ENCODE peak calls at places on chromosomes 13 and 19, in nine cellular contexts. M is fibroblast of lung, G is nephron progenitor cell, P is MCF 10A, Q is upper lobe of right lung, T is GM20000, N is activated B cell treated with CpG ODN at 0.5 μM for 24 hours, U is Peyer's patch, W is HFF-Myc. R is an unnamed sample.
A peak's percentile ranks its signal among the peaks of the same experiment; 100 is the strongest.

GRCh38 chr13:106858910-106859309 is 291.0 kb upstream of the ARGLU1 start:
- DNase-seq in M (no peak), G (no peak), N (no peak), W (no peak), U (no peak), P (no peak), Q (no peak), T (no peak), R (no peak)

GRCh38 chr19:36363845-36364244 is 15.2 kb downstream of the ZFP14 start:
- DNase-seq in Q (no peak), N (no peak), M (no peak), P (no peak), W (no peak), U (no peak), G (no peak), T (no peak), R (no peak)

GRCh38 chr19:2798733-2799132 is 13.4 kb downstream of the THOP1 start:
- DNase-seq in G (no peak), T (no peak), W (no peak), M (no peak), P (no peak), U (no peak), N (no peak), Q (no peak), R (no peak)

GRCh38 chr13:76016799-76017198 is 380.7 kb downstream of the LMO7 start:
- DNase-seq in G (peak; percentile 7), M (peak; percentile 14), U (no peak), N (no peak), P (peak; percentile 62), T (peak; percentile 28), Q (peak; percentile 40), W (peak; percentile 31), R (no peak)

GRCh38 chr19:53878786-53879144 is 3.2 kb upstream of the PRKCG start:
- DNase-seq in T (no peak), N (no peak), Q (no peak), G (no peak), M (peak; percentile 16), P (no peak), U (no peak), W (no peak), R (no peak)

GRCh38 chr13:29594710-29595379 is 643 bp downstream of the SLC7A1 start:
- DNase-seq in G (peak; percentile 56), T (peak; percentile 83), Q (peak; percentile 90), U (peak; percentile 73), W (no peak), N (peak; percentile 68), P (peak; percentile 57), M (peak; percentile 64), R (no peak)

GRCh38 chr19:3358919-3359849 is 7.2 kb upstream of the NFIC start:
- DNase-seq in Q (peak; percentile 89), U (peak; percentile 80), T (peak; percentile 96), M (peak; percentile 57), G (peak; percentile 52), P (peak; percentile 52), N (peak; percentile 60), W (no peak), R (no peak)

GRCh38 chr13:84962141-84962750 is 837.0 kb downstream of the SLITRK6 start:
- DNase-seq in W (no peak), N (no peak), M (no peak), U (no peak), G (peak; percentile 4), T (no peak), Q (peak; percentile 60), P (no peak), R (peak; percentile 51)

GRCh38 chr13:26629260-26629659 is 71.8 kb downstream of the WASF3 start:
- DNase-seq in M (no peak), N (no peak), G (no peak), Q (no peak), P (no peak), T (no peak), U (no peak), W (no peak), R (no peak)

GRCh38 chr13:113087923-113088690 is 17.5 kb upstream of the F7 start:
- DNase-seq in T (no peak), P (no peak), U (no peak), N (no peak), Q (peak; percentile 58), W (no peak), M (no peak), G (no peak), R (peak; percentile 69)

GRCh38 chr19:1355974-1356865 is 27.5 kb upstream of the NDUFS7 start:
- DNase-seq in M (peak; percentile 54), N (no peak), T (no peak), U (no peak), W (no peak), Q (no peak), G (no peak), P (no peak), R (no peak)

GRCh38 chr19:48319647-48320537 is 5.5 kb upstream of the EMP3 start:
- DNase-seq in U (peak; percentile 88), W (no peak), G (peak; percentile 89), N (peak; percentile 74), M (peak; percentile 65), T (peak; percentile 67), P (peak; percentile 90), Q (peak; percentile 92), R (no peak)

GRCh38 chr13:66689037-66689619 is 541.0 kb downstream of the PCDH9 start:
- DNase-seq in Q (no peak), W (no peak), T (no peak), U (no peak), G (no peak), N (no peak), P (no peak), M (peak; percentile 10), R (no peak)

GRCh38 chr13:93721483-93721882 is 494.9 kb downstream of the GPC6 start:
- DNase-seq in W (no peak), M (no peak), P (no peak), T (no peak), Q (no peak), G (no peak), U (no peak), N (no peak), R (no peak)

GRCh38 chr19:39199025-39199424 is 2.3 kb downstream of the NCCRP1 start:
- DNase-seq in W (no peak), Q (peak; percentile 66), G (peak; percentile 77), N (no peak), P (no peak), T (no peak), M (peak; percentile 26), U (peak; percentile 48), R (no peak)

GRCh38 chr19:44552324-44552723 is 22.8 kb upstream of the CEACAM20 start:
- DNase-seq in T (peak; percentile 32), Q (peak; percentile 66), G (peak; percentile 64), P (peak; percentile 66), M (no peak), N (no peak), U (peak; percentile 66), W (no peak), R (no peak)
- TF ChIP-seq CTCF in T (peak; percentile 32), Q (peak; percentile 49), G (peak; percentile 51), P (peak; percentile 32), M (peak; percentile 55), N (no peak), U (peak; percentile 51), W (peak; percentile 75), R (peak; percentile 62)

GRCh38 chr13:42073683-42074082 is 25.2 kb downstream of the DGKH start:
- DNase-seq in M (no peak), N (no peak), W (no peak), Q (no peak), U (no peak), P (no peak), T (no peak), G (no peak), R (no peak)

GRCh38 chr13:42076309-42076713 is 27.9 kb downstream of the DGKH start:
- DNase-seq in W (no peak), T (no peak), M (no peak), G (no peak), N (no peak), Q (no peak), U (no peak), P (peak; percentile 37), R (no peak)

GRCh38 chr13:42075517-42075916 is 27.1 kb downstream of the DGKH start:
- DNase-seq in M (no peak), Q (no peak), T (no peak), W (no peak), U (no peak), N (no peak), P (no peak), G (no peak), R (no peak)

GRCh38 chr13:42083138-42083770 is 34.8 kb downstream of the DGKH start:
- DNase-seq in W (no peak), P (no peak), M (no peak), Q (no peak), T (no peak), G (no peak), U (no peak), N (no peak), R (no peak)

GRCh38 chr13:42078113-42078769 is 29.8 kb downstream of the DGKH start:
- DNase-seq in U (no peak), T (no peak), Q (no peak), W (peak; percentile 52), N (no peak), G (peak; percentile 13), P (peak; percentile 24), M (no peak), R (no peak)
- TF ChIP-seq CTCF in U (peak; percentile 17), T (no peak), Q (no peak), W (no peak), N (no peak), G (no peak), P (no peak), M (no peak), R (no peak)

GRCh38 chr19:32870981-32871451 is 1.4 kb upstream of the SLC7A9 start:
- DNase-seq in G (no peak), W (no peak), P (no peak), Q (peak; percentile 46), T (no peak), U (no peak), M (no peak), N (no peak), R (peak; percentile 82)
- TF ChIP-seq CTCF in G (no peak), W (no peak), P (no peak), Q (no peak), T (no peak), U (no peak), M (no peak), N (no peak), R (no peak)

GRCh38 chr13:25085125-25085742 is 10.7 kb upstream of the PABPC3 start:
- DNase-seq in Q (no peak), P (peak; percentile 66), T (peak; percentile 61), W (peak; percentile 3), N (no peak), U (no peak), M (peak; percentile 37), G (peak; percentile 36), R (no peak)

GRCh38 chr13:25084101-25084500 is 11.8 kb upstream of the PABPC3 start:
- DNase-seq in T (no peak), W (no peak), G (no peak), N (no peak), Q (no peak), U (no peak), P (no peak), M (no peak), R (no peak)

DNA sequence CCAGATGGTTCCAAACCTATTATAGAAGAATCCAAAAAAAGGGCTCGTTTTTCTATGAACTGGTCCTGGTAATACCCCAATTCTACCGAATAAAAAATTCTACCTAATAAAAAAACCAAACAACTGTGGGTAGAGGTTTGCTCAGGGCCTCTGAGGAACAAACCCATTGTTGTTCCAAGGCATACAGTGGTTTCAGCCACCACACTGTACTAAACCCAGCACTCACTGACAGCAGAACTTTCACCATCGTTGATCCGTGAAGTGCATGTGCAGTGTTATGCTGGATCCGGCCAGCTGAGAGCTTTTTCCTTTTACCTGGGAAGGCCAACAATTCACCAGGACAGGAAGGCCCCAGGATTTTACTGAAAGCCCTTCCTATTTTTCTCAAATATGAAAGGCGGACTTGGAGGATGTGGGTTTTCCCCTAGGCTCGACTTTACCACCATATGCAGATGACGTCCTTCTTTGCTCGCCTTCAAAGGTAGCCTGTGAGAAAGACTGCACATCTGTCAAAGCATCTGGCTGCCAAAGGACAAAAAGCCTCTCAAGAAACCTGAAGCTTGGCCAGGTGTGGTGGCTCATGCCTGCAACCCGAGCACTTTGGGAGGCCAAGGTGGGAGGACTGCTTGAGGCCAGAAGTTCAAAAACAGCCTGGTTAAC is 7.2 kb upstream of the PABPC3 start:
- DNase-seq in G (no peak), U (no peak), M (no peak), P (no peak), W (no peak), N (no peak), Q (no peak), T (no peak), R (no peak)
- TF ChIP-seq CTCF in G (no peak), U (no peak), M (no peak), P (no peak), W (no peak), N (no peak), Q (no peak), T (no peak), R (no peak)